ENCODE peak calls at places on chromosomes 12 and 14, in seven cellular contexts. K is ascending aorta; M is CD8-positive, alpha-beta T cell; O is astrocyte; F is cardiac fibroblast; A is OCI-LY7; Q is endothelial cell of umbilical vein. U is an unnamed sample.

GRCh38 chr14:36174767-36175424 is 1.6 kb downstream of the PTCSC3 start:
- DNase-seq in Q (no peak), K (no peak), F (no peak), O (no peak), M (no peak), A (no peak), U (no peak)

GRCh38 chr14:75198291-75198933 is 22.0 kb upstream of the TMED10 start:
- DNase-seq in K (peak), A (no peak), O (no peak), Q (no peak), F (no peak), M (no peak), U (no peak)

GRCh38 chr12:120388711-120389431 is 19.9 kb upstream of the MSI1 start:
- DNase-seq in F (no peak), O (no peak), K (no peak), M (no peak), Q (no peak), A (no peak), U (no peak)

GRCh38 chr12:58521152-58521551 is 399.2 kb downstream of the LRIG3 start:
- DNase-seq in M (no peak), A (no peak), O (no peak), K (no peak), Q (no peak), F (no peak), U (no peak)

GRCh38 chr14:22168092-22168955 is 420.7 kb downstream of the DAD1 start:
- DNase-seq in F (peak), O (no peak), A (peak), K (no peak), M (no peak), Q (no peak), U (no peak)

GRCh38 chr12:69321356-69321755 is 26.8 kb upstream of the LYZ start:
- DNase-seq in Q (no peak), M (no peak), F (no peak), O (no peak), A (no peak), K (no peak), U (no peak)

GRCh38 chr14:95046711-95047681 is 110.3 kb downstream of the DICER1 start:
- DNase-seq in O (no peak), M (no peak), A (no peak), Q (no peak), F (no peak), K (peak), U (no peak)

GRCh38 chr12:25882266-25882665 is 76.2 kb upstream of the RASSF8 start:
- DNase-seq in K (no peak), A (no peak), F (no peak), O (no peak), M (no peak), Q (no peak), U (no peak)

GRCh38 chr14:106850913-106851825 is 1324.8 kb downstream of the TMEM121 start:
- DNase-seq in M (no peak), Q (no peak), K (no peak), O (no peak), A (peak), F (no peak), U (no peak)

GRCh38 chr12:75759842-75760260 is 248.4 kb upstream of the KRR1 start:
- DNase-seq in A (no peak), O (peak), F (peak), Q (peak), M (no peak), K (no peak), U (no peak)

GRCh38 chr14:64811676-64812075 is 68.0 kb downstream of the SPTB start:
- DNase-seq in A (no peak), F (no peak), K (no peak), M (no peak), Q (peak), O (peak), U (no peak)

GRCh38 chr12:115806000-115806399 is 471.5 kb downstream of the MED13L start:
- DNase-seq in K (no peak), M (no peak), F (no peak), O (no peak), A (no peak), Q (no peak), U (no peak)

GRCh38 chr12:95096852-95097251 is 23.4 kb upstream of the NR2C1 start:
- DNase-seq in O (peak), M (no peak), Q (no peak), A (no peak), K (no peak), F (no peak), U (no peak)

GRCh38 chr12:16325426-16325825 is 22.0 kb upstream of the MGST1 start:
- DNase-seq in Q (no peak), O (no peak), M (no peak), A (no peak), F (no peak), K (no peak), U (no peak)

GRCh38 chr12:49838973-49839633 is 3.8 kb downstream of the BCDIN3D start:
- DNase-seq in A (peak), F (peak), Q (peak), K (no peak), O (no peak), M (no peak), U (no peak)

GRCh38 chr14:23070262-23071129 is 13.2 kb upstream of the CDH24 start:
- DNase-seq in M (no peak), K (peak), Q (no peak), A (no peak), F (no peak), O (no peak), U (no peak)

GRCh38 chr12:33825986-33826602 is 196.2 kb upstream of the ALG10 start:
- DNase-seq in K (no peak), M (no peak), O (no peak), F (no peak), Q (no peak), A (no peak), U (no peak)

GRCh38 chr14:96088911-96089310 is 49.7 kb downstream of the C14orf132 start:
- DNase-seq in O (no peak), M (no peak), Q (no peak), F (no peak), A (no peak), K (no peak), U (no peak)

GRCh38 chr12:125091401-125091800 is 26.2 kb downstream of the AACS start:
- DNase-seq in A (no peak), Q (no peak), M (no peak), K (no peak), O (no peak), F (no peak), U (no peak)

GRCh38 chr14:89369656-89370055 is 47.4 kb downstream of the FOXN3 start:
- DNase-seq in K (peak), Q (no peak), O (no peak), A (no peak), M (no peak), F (no peak), U (no peak)

GRCh38 chr14:102525213-102526143 is 15.9 kb upstream of the ANKRD9 start:
- DNase-seq in Q (no peak), M (no peak), O (peak), K (no peak), F (peak), A (peak), U (no peak)

GRCh38 chr14:101636081-101636560 is 74.8 kb downstream of the DIO3 start:
- DNase-seq in F (no peak), O (peak), K (no peak), Q (no peak), M (no peak), A (no peak), U (no peak)

GRCh38 chr12:5785601-5786000 is 159.5 kb downstream of the ANO2 start:
- DNase-seq in K (no peak), M (no peak), O (no peak), A (no peak), F (no peak), Q (no peak), U (no peak)

GRCh38 chr14:56170028-56170427 is 51.8 kb downstream of the PELI2 start:
- DNase-seq in K (no peak), A (no peak), O (peak), Q (no peak), M (no peak), F (no peak), U (no peak)

GRCh38 chr12:15558915-15559528 is 230.2 kb downstream of the EPS8 start:
- DNase-seq in K (peak), Q (no peak), F (peak), O (peak), M (no peak), A (no peak), U (no peak)

GRCh38 chr14:51969852-51970251 is 19.5 kb upstream of the RTRAF start:
- DNase-seq in A (no peak), K (no peak), O (no peak), M (no peak), Q (no peak), F (no peak), U (no peak)

GRCh38 chr14:91577632-91578233 is 67.6 kb upstream of the PPP4R3A start:
- DNase-seq in F (no peak), O (no peak), M (no peak), A (no peak), K (no peak), Q (no peak), U (no peak)

GRCh38 chr12:112140728-112141127 is 15.4 kb downstream of the TRAFD1 start:
- DNase-seq in O (no peak), Q (no peak), M (no peak), A (no peak), K (no peak), F (no peak), U (no peak)
- TF ChIP-seq CTCF in O (no peak), Q (no peak), M (no peak), A (no peak), K (no peak), F (no peak), U (no peak)

GRCh38 chr12:56720696-56721615 is 4.1 kb downstream of the NACA start:
- DNase-seq in O (no peak), F (no peak), K (no peak), Q (no peak), M (no peak), A (no peak), U (no peak)
- H3K4me3 ChIP-seq in O (peak), F (no peak), K (no peak), Q (no peak), M (peak), A (peak), U (peak)

DNA sequence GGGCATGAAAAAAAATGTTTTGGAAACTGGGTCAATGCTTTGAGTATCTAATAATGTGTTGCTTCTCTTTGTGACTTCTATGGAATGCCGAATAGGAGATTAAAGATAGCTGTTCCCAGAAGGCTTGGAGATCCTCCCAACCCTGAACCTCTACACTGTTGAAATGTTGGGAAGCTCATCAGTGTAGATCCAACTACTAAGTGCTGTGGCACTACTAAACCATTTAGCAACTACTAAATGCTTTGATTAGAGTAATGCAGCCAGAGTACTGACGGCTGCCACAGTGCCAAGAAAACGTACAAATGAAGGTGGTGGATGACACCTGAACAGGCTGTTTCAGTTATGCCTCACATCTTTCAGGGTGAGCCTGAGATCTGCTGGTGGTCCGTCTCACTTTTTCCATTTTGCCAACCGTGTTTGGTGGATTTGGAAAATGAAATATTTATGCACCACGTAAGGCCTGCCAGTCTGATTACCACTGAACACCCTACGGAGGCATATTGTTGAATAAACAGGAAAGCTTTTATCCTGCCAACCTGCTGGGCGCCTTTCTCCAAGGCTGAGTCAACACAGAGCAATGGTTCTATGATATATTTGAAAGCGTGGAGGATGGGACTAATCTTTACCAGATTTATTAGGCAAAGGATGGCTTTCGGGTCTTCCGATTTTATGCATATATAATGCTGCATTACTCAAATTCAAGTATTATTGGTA is 938.0 kb upstream of the FLRT2 start:
- DNase-seq in Q (peak), K (no peak), O (no peak), M (no peak), F (no peak), A (no peak), U (no peak)
- TF ChIP-seq CTCF in Q (no peak), K (no peak), O (no peak), M (no peak), F (no peak), A (no peak), U (no peak)

GRCh38 chr12:96399919-96400630 is at the start of gene CDK17:
- DNase-seq in M (peak), K (peak), Q (peak), A (peak), O (peak), F (peak), U (peak)

GRCh38 chr12:96402061-96402460 is 1.8 kb upstream of the CDK17 start:
- DNase-seq in K (no peak), Q (no peak), O (no peak), M (no peak), A (peak), F (no peak), U (no peak)

GRCh38 chr12:96400631-96401060 is 407 bp upstream of the CDK17 start:
- DNase-seq in M (no peak), Q (peak), O (no peak), A (no peak), K (no peak), F (peak), U (no peak)

GRCh38 chr12:96399081-96399918 is 939 bp downstream of the CDK17 start:
- DNase-seq in O (peak), M (peak), Q (peak), A (peak), K (peak), F (peak), U (peak)

DNA sequence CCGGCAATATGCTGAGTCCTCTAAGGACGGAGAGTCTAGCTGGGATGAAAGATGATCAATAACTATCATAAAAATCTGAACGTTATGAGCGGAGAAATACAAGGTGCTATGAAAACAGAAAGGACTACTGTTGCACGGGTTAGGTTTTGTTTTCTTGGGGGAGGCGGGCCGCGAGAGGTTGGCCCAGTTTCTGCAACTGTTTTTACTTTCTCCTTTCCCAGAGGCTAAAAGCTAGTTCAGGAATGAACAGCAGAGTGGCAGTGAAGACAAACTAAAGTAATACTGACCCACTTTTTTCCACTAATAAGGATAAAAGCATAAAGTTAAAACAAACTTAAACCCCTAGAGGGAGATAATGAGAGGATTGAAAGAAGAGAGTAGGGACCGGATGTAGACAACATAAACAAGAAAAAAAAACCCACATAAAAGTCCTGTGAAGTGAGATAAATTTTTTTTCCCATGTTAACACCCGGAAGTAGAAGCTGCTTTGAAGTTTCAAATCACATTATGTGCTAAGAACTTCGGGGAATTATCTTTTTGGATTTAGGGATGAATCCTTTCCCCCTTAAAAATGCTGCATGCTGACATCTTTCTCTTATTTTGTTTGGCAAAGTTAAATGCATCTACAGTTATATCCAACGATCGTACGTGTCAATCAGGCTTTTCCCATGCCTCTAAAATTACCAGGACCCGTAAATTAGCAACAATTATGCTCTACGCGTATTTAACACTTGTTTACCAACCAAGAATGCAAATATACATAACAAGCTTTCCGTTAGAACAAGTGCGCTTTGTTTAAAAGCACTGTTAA is 1.0 kb upstream of the CDK17 start:
- DNase-seq in F (peak), K (no peak), O (peak), A (peak), M (peak), Q (peak), U (no peak)
- H3K4me3 ChIP-seq in F (peak), K (peak), O (peak), A (peak), M (peak), Q (peak), U (peak)

GRCh38 chr14:93035917-93036651 is 79.6 kb downstream of the ITPK1 start:
- DNase-seq in F (peak), Q (no peak), A (no peak), K (no peak), O (no peak), M (no peak), U (no peak)

GRCh38 chr14:93035585-93035916 is 80.2 kb downstream of the ITPK1 start:
- DNase-seq in M (no peak), Q (no peak), F (no peak), O (no peak), A (no peak), K (no peak), U (no peak)

GRCh38 chr14:93036652-93037341 is 78.9 kb downstream of the ITPK1 start:
- DNase-seq in F (peak), A (no peak), M (no peak), Q (peak), K (no peak), O (no peak), U (no peak)

GRCh38 chr14:93039649-93040315 is 75.9 kb downstream of the ITPK1 start:
- DNase-seq in A (no peak), K (no peak), F (no peak), O (no peak), M (no peak), Q (no peak), U (no peak)

GRCh38 chr14:93037354-93037753 is 78.4 kb downstream of the ITPK1 start:
- DNase-seq in Q (no peak), K (no peak), M (no peak), O (no peak), A (peak), F (no peak), U (no peak)
- TF ChIP-seq CTCF in Q (no peak), K (no peak), M (no peak), O (no peak), A (no peak), F (no peak), U (no peak)

GRCh38 chr14:31122098-31122611 is 85.4 kb downstream of the HECTD1 start:
- DNase-seq in F (peak), O (peak), M (no peak), A (no peak), Q (no peak), K (no peak), U (no peak)
- H3K4me3 ChIP-seq in F (no peak), O (no peak), M (no peak), A (no peak), Q (no peak), K (no peak), U (no peak)

GRCh38 chr12:3141339-3142321 is 64.5 kb downstream of the TSPAN9 start:
- DNase-seq in M (no peak), F (no peak), O (no peak), K (no peak), A (no peak), Q (no peak), U (no peak)
- TF ChIP-seq CTCF in M (no peak), F (no peak), O (no peak), K (no peak), A (no peak), Q (no peak), U (no peak)

DNA sequence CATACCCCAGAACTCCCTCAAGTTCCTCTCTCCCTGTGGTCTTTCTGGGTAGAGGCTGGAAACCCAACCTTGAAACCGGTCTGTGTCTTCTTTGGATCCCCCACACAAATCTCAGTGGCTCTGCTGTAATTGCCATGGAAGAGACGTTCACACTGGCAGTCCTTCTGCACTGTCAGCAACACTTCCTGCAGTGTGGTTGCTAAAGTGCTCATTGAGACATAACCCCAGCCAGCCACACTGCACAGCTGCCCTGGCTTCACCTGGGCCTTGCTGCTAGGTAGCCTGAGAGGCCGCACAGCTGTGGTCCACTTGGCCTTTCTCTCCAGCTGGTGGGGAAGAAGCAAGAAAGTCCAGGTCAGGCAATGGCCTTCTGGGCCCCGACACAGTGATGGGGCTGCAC is 2.4 kb downstream of the GZMH start:
- DNase-seq in Q (no peak), F (no peak), O (no peak), K (no peak), M (no peak), A (no peak), U (no peak)
- H3K4me3 ChIP-seq in Q (no peak), F (no peak), O (no peak), K (no peak), M (peak), A (no peak), U (no peak)

GRCh38 chr12:57231276-57232021 is 1.9 kb downstream of the SHMT2 start:
- DNase-seq in Q (no peak), F (no peak), M (no peak), A (no peak), K (no peak), O (no peak), U (no peak)

GRCh38 chr12:57230381-57231155 is 1.1 kb downstream of the SHMT2 start:
- DNase-seq in M (no peak), A (no peak), K (no peak), O (no peak), F (no peak), Q (no peak), U (no peak)

GRCh38 chr12:57227315-57228115 is 2.0 kb upstream of the SHMT2 start:
- DNase-seq in O (no peak), K (no peak), F (no peak), Q (no peak), M (no peak), A (no peak), U (no peak)

GRCh38 chr12:57229041-57229633 is 374 bp upstream of the SHMT2 start:
- DNase-seq in A (peak), Q (no peak), K (no peak), F (no peak), O (no peak), M (no peak), U (no peak)

DNA sequence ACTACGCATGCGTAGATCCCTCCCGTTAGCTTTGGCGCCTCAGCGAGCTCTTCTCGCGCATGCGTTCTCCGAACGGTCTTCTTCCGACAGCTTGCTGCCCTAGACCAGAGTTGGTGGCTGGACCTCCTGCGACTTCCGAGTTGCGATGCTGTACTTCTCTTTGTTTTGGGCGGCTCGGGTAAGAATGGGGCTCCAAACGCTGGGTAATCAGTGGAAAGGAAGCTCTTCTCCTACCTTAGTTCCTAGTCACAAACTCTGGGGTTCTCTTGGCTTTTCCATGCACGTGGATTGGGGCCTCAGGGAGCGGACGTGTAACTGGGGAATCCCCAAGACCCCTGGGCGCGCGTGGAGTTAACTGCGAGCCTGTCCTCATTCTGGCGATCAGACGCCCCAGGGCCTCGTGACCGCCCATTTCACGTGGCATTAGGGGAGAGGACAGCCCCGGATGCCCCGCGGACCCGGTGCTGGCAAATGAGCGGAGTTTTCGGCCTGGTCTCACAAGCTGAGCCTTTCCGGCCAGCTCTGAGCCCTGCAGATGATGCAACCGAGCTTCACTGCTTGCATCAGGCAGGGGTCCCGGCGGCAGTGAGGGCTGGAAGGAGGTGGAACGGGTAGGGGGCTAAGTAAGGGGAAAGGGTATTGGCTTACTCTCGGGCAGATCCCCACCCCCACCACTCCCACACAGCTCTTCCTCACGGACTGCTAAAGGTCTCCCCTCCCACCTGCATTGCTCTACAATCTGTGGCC is at the start of gene SHMT2:
- DNase-seq in O (peak), M (peak), K (peak), F (peak), Q (peak), A (peak), U (no peak)
- TF ChIP-seq CTCF in O (no peak), M (no peak), K (no peak), F (no peak), Q (no peak), A (no peak), U (no peak)